ENCODE peak calls at places on chromosomes 4 and X, in four cellular contexts. N is upper lobe of right lung, G is kidney epithelial cell, L is fibroblast of mammary gland. Y is an unnamed sample.

GRCh38 chr4:12724520-12724919 is 759.6 kb downstream of the RAB28 start:
- DNase-seq in N (no peak), L (peak; percentile 4), G (no peak), Y (no peak)

GRCh38 chr4:82715731-82716617 is 82.6 kb downstream of the SCD5 start:
- DNase-seq in L (peak; percentile 64), N (no peak), G (no peak), Y (no peak)

GRCh38 chr4:34422472-34422871 is 1821.8 kb downstream of the ARAP2 start:
- DNase-seq in G (no peak), N (no peak), L (peak; percentile 46), Y (no peak)

GRCh38 chr4:6366581-6366980 is 96.9 kb downstream of the WFS1 start:
- DNase-seq in N (no peak), G (no peak), L (no peak), Y (no peak)

GRCh38 chrX:87805829-87806490 is 288.4 kb downstream of the KLHL4 start:
- DNase-seq in G (no peak), L (peak; percentile 0), N (no peak), Y (no peak)

GRCh38 chrX:13851996-13852695 is 35.3 kb upstream of the GPM6B start:
- DNase-seq in N (no peak), L (no peak), G (no peak), Y (no peak)

GRCh38 chrX:23752740-23753435 is 9.8 kb upstream of the ACOT9 start:
- DNase-seq in N (no peak), G (no peak), L (peak; percentile 62), Y (no peak)

GRCh38 chr4:3292571-3293409 is at the start of gene RGS12:
- DNase-seq in G (peak; percentile 63), L (peak; percentile 89), N (peak; percentile 98), Y (peak; percentile 45)

GRCh38 chrX:13569479-13570244 is at the start of gene EGFL6:
- DNase-seq in N (no peak), G (no peak), L (no peak), Y (no peak)

GRCh38 chr4:27009539-27009938 is 148.9 kb downstream of the STIM2 start:
- DNase-seq in N (no peak), G (no peak), L (peak; percentile 70), Y (no peak)

GRCh38 chr4:100240008-100240407 is 49.7 kb upstream of the DDIT4L start:
- DNase-seq in N (no peak), G (no peak), L (peak; percentile 48), Y (no peak)

GRCh38 chr4:15162465-15163283 is 160.4 kb downstream of the CPEB2 start:
- DNase-seq in G (no peak), N (no peak), L (peak; percentile 45), Y (no peak)

GRCh38 chrX:39268207-39268606 is 466.9 kb downstream of the MID1IP1 start:
- DNase-seq in G (no peak), N (no peak), L (no peak), Y (no peak)

GRCh38 chrX:40010550-40011364 is 87.0 kb downstream of the BCOR start:
- DNase-seq in G (no peak), N (no peak), L (no peak), Y (no peak)

GRCh38 chrX:67543818-67544217 is at the start of gene AR:
- DNase-seq in N (peak; percentile 83), L (peak; percentile 66), G (no peak), Y (no peak)

GRCh38 chrX:9899640-9900075 is 67.5 kb upstream of the CLDN34 start:
- DNase-seq in G (no peak), L (peak; percentile 58), N (no peak), Y (no peak)

GRCh38 chrX:116194649-116195048 is 24.1 kb downstream of the AGTR2 start:
- DNase-seq in G (no peak), L (no peak), N (no peak), Y (no peak)

GRCh38 chr4:78410651-78411050 is 140.9 kb upstream of the ANXA3 start:
- DNase-seq in G (no peak), L (no peak), N (no peak), Y (no peak)

GRCh38 chrX:42096262-42096939 is 173.0 kb upstream of the CASK start:
- DNase-seq in G (peak; percentile 87), N (peak; percentile 58), L (peak; percentile 73), Y (peak; percentile 95)

GRCh38 chr4:155738548-155738947 is 20.3 kb upstream of the GUCY1B1 start:
- DNase-seq in L (peak; percentile 95), G (no peak), N (no peak), Y (no peak)

GRCh38 chr4:169968999-169969398 is 57.2 kb downstream of the MFAP3L start:
- DNase-seq in N (no peak), G (no peak), L (peak; percentile 57), Y (peak; percentile 36)

GRCh38 chr4:116143221-116143620 is 942.2 kb downstream of the TRAM1L1 start:
- DNase-seq in N (no peak), G (no peak), L (no peak), Y (no peak)

GRCh38 chr4:149795256-149795655 is 20.4 kb downstream of the IQCM start:
- DNase-seq in N (peak; percentile 22), G (no peak), L (no peak), Y (no peak)

GRCh38 chr4:158996669-158997074 is 106.2 kb upstream of the RAPGEF2 start:
- DNase-seq in G (peak; percentile 84), L (peak; percentile 98), N (no peak), Y (peak; percentile 92)

GRCh38 chr4:126851391-126851790 is 781.4 kb upstream of the INTU start:
- DNase-seq in N (no peak), L (peak; percentile 62), G (peak; percentile 32), Y (peak; percentile 63)

GRCh38 chr4:54937501-54937900 is 187.9 kb downstream of the KDR start:
- DNase-seq in L (no peak), G (no peak), N (no peak), Y (no peak)

GRCh38 chr4:182928061-182928460 is 10.9 kb upstream of the DCTD start:
- DNase-seq in G (no peak), N (no peak), L (no peak), Y (no peak)

GRCh38 chr4:36099509-36099908 is 144.8 kb downstream of the ARAP2 start:
- DNase-seq in L (no peak), G (no peak), N (no peak), Y (no peak)

GRCh38 chr4:139756391-139757180 is 91.0 kb downstream of the MGST2 start:
- DNase-seq in L (no peak), N (no peak), G (no peak), Y (no peak)

GRCh38 chr4:139750099-139750498 is 84.5 kb downstream of the MGST2 start:
- DNase-seq in N (no peak), L (no peak), G (no peak), Y (no peak)

GRCh38 chr4:139753686-139754085 is 88.1 kb downstream of the MGST2 start:
- DNase-seq in G (no peak), N (no peak), L (no peak), Y (no peak)

GRCh38 chr4:139749313-139749712 is 83.7 kb downstream of the MGST2 start:
- DNase-seq in N (no peak), G (no peak), L (no peak), Y (no peak)

DNA sequence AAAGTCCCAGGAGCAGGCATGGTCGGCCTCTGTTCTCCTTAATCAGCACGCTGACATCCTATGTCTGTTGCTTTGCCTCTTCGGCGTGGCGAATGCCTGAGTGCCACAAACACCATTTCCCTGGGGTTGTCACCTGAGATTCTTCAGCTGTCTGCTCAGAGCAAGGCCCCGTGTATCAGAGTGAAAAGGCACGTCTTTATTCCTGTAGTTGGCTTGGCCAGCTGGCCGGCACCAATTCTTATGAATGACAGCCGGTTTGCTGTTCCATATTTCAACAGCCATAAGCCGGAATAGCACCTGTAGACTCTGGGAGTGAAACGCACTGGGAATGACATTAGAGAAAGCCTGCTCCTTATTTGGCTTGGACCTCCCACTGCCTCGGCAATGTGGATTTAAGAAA is 89.3 kb downstream of the MGST2 start:
- DNase-seq in L (no peak), N (no peak), G (no peak), Y (no peak)
- TF ChIP-seq CTCF in L (no peak), N (no peak), G (no peak), Y (no peak)

GRCh38 chr4:37976513-37976912 is 16.3 kb downstream of the PTTG2 start:
- DNase-seq in G (no peak), N (no peak), L (no peak), Y (no peak)

GRCh38 chr4:37981425-37981824 is 21.2 kb downstream of the PTTG2 start:
- DNase-seq in G (no peak), L (no peak), N (no peak), Y (no peak)

GRCh38 chr4:37977471-37978452 is 17.6 kb downstream of the PTTG2 start:
- DNase-seq in L (peak; percentile 64), N (peak; percentile 91), G (no peak), Y (no peak)

GRCh38 chr4:37976991-37977470 is 16.8 kb downstream of the PTTG2 start:
- DNase-seq in N (peak; percentile 92), L (peak; percentile 60), G (no peak), Y (no peak)

DNA sequence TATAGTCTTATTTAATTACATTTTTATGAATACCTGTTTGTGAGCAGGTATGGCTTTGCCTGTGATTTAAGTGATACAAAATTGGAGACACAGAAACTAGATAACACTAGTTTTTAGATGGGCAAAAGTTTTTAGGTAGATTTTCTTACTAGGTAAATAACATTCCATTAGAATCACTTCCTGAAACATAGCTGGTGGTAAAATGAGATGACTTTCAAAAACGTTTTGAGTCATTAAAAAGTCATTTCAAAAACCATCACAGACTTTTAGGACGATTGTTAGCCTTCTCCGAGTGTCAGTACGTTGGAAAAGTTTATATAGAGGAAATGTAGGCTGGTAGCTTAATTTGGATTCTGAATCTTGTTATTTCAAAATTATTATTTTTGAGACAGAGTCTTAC is 18.3 kb downstream of the PTTG2 start:
- DNase-seq in G (no peak), N (no peak), L (no peak), Y (no peak)
- H3K4me3 ChIP-seq in G (peak overlapping the region; percentile 49), N (peak overlapping the region; percentile 88), L (peak overlapping the region; percentile 58), Y (peak overlapping the region; percentile 77)

GRCh38 chrX:135549519-135549918 is 29.1 kb downstream of the INTS6L start:
- DNase-seq in N (no peak), L (no peak), G (no peak), Y (no peak)

GRCh38 chrX:135544338-135544948 is 24.0 kb downstream of the INTS6L start:
- DNase-seq in N (no peak), G (no peak), L (no peak), Y (no peak)

DNA sequence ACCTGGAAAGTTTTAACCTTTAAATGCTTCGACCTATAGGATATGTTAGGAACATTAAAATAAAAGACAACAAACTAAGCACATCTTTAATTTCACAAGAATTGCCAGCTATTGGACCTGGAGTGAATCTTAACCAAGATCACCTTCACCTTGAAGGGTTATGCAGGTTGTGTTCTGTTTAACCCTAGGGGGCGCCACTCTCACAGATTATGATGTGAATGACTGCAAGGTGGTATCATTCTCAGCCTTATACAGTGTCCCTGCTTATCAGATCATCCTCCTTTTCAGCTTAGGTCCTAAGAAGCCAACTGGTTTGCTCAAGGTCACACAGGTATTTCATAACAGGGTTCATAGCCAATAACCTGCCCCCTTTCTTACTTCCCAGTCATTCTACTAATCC is 23.5 kb downstream of the INTS6L start:
- DNase-seq in G (no peak), L (no peak), N (no peak), Y (no peak)
- TF ChIP-seq CTCF in G (no peak), L (peak; percentile 26), N (peak; percentile 21), Y (peak; percentile 29)

GRCh38 chr4:141814499-141814898 is 178.1 kb downstream of the IL15 start:
- DNase-seq in N (no peak), G (no peak), L (no peak), Y (no peak)

GRCh38 chr4:141810702-141811365 is 174.5 kb downstream of the IL15 start:
- DNase-seq in L (no peak), G (no peak), N (no peak), Y (no peak)

GRCh38 chr4:141807501-141807900 is 171.1 kb downstream of the IL15 start:
- DNase-seq in G (no peak), N (no peak), L (peak; percentile 29), Y (no peak)

GRCh38 chr4:141807073-141807472 is 170.7 kb downstream of the IL15 start:
- DNase-seq in L (peak; percentile 57), N (no peak), G (peak; percentile 25), Y (no peak)

GRCh38 chr4:141810038-141810701 is 173.8 kb downstream of the IL15 start:
- DNase-seq in N (no peak), G (no peak), L (no peak), Y (no peak)
- H3K4me3 ChIP-seq in N (no peak overlapping the region), G (no peak overlapping the region), L (no peak overlapping the region), Y (no peak overlapping the region)